ENCODE peak calls at places on chromosomes 7 and 10, in ten cellular contexts. One of them, this sample, is unnamed.

GRCh38 chr10:69425513-69426298 is 9.0 kb upstream of the TACR2 start:
- DNase-seq in neural crest cell: no peak
- DNase-seq in neural progenitor cell: no peak
- DNase-seq in CD8-positive, alpha-beta T cell: peak
- DNase-seq in COR-L47: no peak
- DNase-seq in hepatic stellate cell: no peak
- DNase-seq in T1000: no peak
- DNase-seq in left cardiac atrium: no peak
- DNase-seq in GM10248: no peak
- DNase-seq in upper lobe of right lung: no peak
- DNase-seq in this sample: peak

GRCh38 chr7:30080818-30081217 is 52.6 kb downstream of the PLEKHA8 start:
- DNase-seq in left cardiac atrium: no peak
- DNase-seq in neural progenitor cell: no peak
- DNase-seq in CD8-positive, alpha-beta T cell: no peak
- DNase-seq in T1000: no peak
- DNase-seq in neural crest cell: no peak
- DNase-seq in GM10248: no peak
- DNase-seq in hepatic stellate cell: no peak
- DNase-seq in upper lobe of right lung: no peak
- DNase-seq in COR-L47: no peak
- DNase-seq in this sample: no peak

GRCh38 chr7:31083205-31083801 is 31.2 kb downstream of the ADCYAP1R1 start:
- DNase-seq in hepatic stellate cell: no peak
- DNase-seq in upper lobe of right lung: peak
- DNase-seq in neural progenitor cell: no peak
- DNase-seq in T1000: no peak
- DNase-seq in CD8-positive, alpha-beta T cell: no peak
- DNase-seq in neural crest cell: no peak
- DNase-seq in COR-L47: no peak
- DNase-seq in left cardiac atrium: no peak
- DNase-seq in GM10248: no peak
- DNase-seq in this sample: no peak

GRCh38 chr7:7895754-7896153 is 72.8 kb upstream of the GLCCI1 start:
- DNase-seq in T1000: no peak
- DNase-seq in GM10248: no peak
- DNase-seq in upper lobe of right lung: no peak
- DNase-seq in left cardiac atrium: no peak
- DNase-seq in CD8-positive, alpha-beta T cell: no peak
- DNase-seq in neural crest cell: no peak
- DNase-seq in hepatic stellate cell: no peak
- DNase-seq in COR-L47: peak
- DNase-seq in neural progenitor cell: no peak
- DNase-seq in this sample: no peak

GRCh38 chr7:23654508-23654907 is 25.5 kb upstream of the FAM221A start:
- DNase-seq in upper lobe of right lung: no peak
- DNase-seq in GM10248: no peak
- DNase-seq in T1000: no peak
- DNase-seq in CD8-positive, alpha-beta T cell: no peak
- DNase-seq in COR-L47: no peak
- DNase-seq in neural progenitor cell: peak
- DNase-seq in neural crest cell: no peak
- DNase-seq in hepatic stellate cell: no peak
- DNase-seq in left cardiac atrium: no peak
- DNase-seq in this sample: no peak

GRCh38 chr10:71156436-71156835 is 55.9 kb upstream of the UNC5B start:
- DNase-seq in upper lobe of right lung: no peak
- DNase-seq in hepatic stellate cell: no peak
- DNase-seq in GM10248: no peak
- DNase-seq in left cardiac atrium: no peak
- DNase-seq in CD8-positive, alpha-beta T cell: no peak
- DNase-seq in T1000: no peak
- DNase-seq in neural progenitor cell: no peak
- DNase-seq in neural crest cell: no peak
- DNase-seq in COR-L47: no peak
- DNase-seq in this sample: no peak

GRCh38 chr7:132866551-132866950 is 215.3 kb downstream of the CHCHD3 start:
- DNase-seq in CD8-positive, alpha-beta T cell: no peak
- DNase-seq in neural progenitor cell: no peak
- DNase-seq in T1000: no peak
- DNase-seq in upper lobe of right lung: no peak
- DNase-seq in hepatic stellate cell: no peak
- DNase-seq in COR-L47: no peak
- DNase-seq in neural crest cell: no peak
- DNase-seq in GM10248: no peak
- DNase-seq in left cardiac atrium: no peak
- DNase-seq in this sample: no peak

GRCh38 chr10:28775773-28776172 is 98.5 kb downstream of the BAMBI start:
- DNase-seq in neural progenitor cell: no peak
- DNase-seq in neural crest cell: no peak
- DNase-seq in left cardiac atrium: no peak
- DNase-seq in hepatic stellate cell: no peak
- DNase-seq in T1000: no peak
- DNase-seq in upper lobe of right lung: no peak
- DNase-seq in COR-L47: no peak
- DNase-seq in GM10248: no peak
- DNase-seq in CD8-positive, alpha-beta T cell: no peak
- DNase-seq in this sample: no peak

This sample was measured in activated effector memory CD4-positive, alpha-beta T cell treated with anti-CD3 and anti-CD28 coated beads, Interleukin-2, amount 50 U/mL, for 16 hours.